ENCODE peak calls at places on chromosome 9, in four cellular contexts. One of them, this sample, is unnamed.

GRCh38 chr9:127563579-127563978 is 48.5 kb upstream of the STXBP1 start:
- DNase-seq in PC-3: peak
- DNase-seq in K562: no peak
- DNase-seq in fibroblast of lung: no peak
- DNase-seq in this sample: no peak

GRCh38 chr9:100590481-100590880 is 12.6 kb downstream of the CAVIN4 start:
- DNase-seq in PC-3: no peak
- DNase-seq in K562: no peak
- DNase-seq in fibroblast of lung: peak
- DNase-seq in this sample: peak

GRCh38 chr9:74643303-74643933 is 146.3 kb downstream of the RORB start:
- DNase-seq in PC-3: no peak
- DNase-seq in K562: no peak
- DNase-seq in fibroblast of lung: no peak
- DNase-seq in this sample: no peak

GRCh38 chr9:84839538-84839937 is 170.0 kb downstream of the NTRK2 start:
- DNase-seq in PC-3: no peak
- DNase-seq in K562: no peak
- DNase-seq in fibroblast of lung: no peak
- DNase-seq in this sample: no peak

GRCh38 chr9:89446440-89447310 is 51.2 kb downstream of the SEMA4D start:
- DNase-seq in PC-3: no peak
- DNase-seq in K562: no peak
- DNase-seq in fibroblast of lung: no peak
- DNase-seq in this sample: no peak

GRCh38 chr9:94867281-94867841 is 140.9 kb downstream of the AOPEP start:
- DNase-seq in PC-3: peak
- DNase-seq in K562: peak
- DNase-seq in fibroblast of lung: peak
- DNase-seq in this sample: peak

GRCh38 chr9:77647659-77648457 is at the start of gene GNA14:
- DNase-seq in PC-3: no peak
- DNase-seq in K562: no peak
- DNase-seq in fibroblast of lung: peak
- DNase-seq in this sample: no peak

GRCh38 chr9:445033-445432 is 230.4 kb downstream of the DOCK8 start:
- DNase-seq in PC-3: no peak
- DNase-seq in K562: peak
- DNase-seq in fibroblast of lung: peak
- DNase-seq in this sample: no peak

GRCh38 chr9:4297795-4298254 is 2.0 kb downstream of the GLIS3 start:
- DNase-seq in PC-3: peak
- DNase-seq in K562: peak
- DNase-seq in fibroblast of lung: peak
- DNase-seq in this sample: peak

GRCh38 chr9:89218040-89218928 is 39.7 kb upstream of the SHC3 start:
- DNase-seq in PC-3: no peak
- DNase-seq in K562: no peak
- DNase-seq in fibroblast of lung: peak
- DNase-seq in this sample: no peak

GRCh38 chr9:118940477-118940876 is 428.8 kb downstream of the BRINP1 start:
- DNase-seq in PC-3: no peak
- DNase-seq in K562: no peak
- DNase-seq in fibroblast of lung: no peak
- DNase-seq in this sample: no peak

DNA sequence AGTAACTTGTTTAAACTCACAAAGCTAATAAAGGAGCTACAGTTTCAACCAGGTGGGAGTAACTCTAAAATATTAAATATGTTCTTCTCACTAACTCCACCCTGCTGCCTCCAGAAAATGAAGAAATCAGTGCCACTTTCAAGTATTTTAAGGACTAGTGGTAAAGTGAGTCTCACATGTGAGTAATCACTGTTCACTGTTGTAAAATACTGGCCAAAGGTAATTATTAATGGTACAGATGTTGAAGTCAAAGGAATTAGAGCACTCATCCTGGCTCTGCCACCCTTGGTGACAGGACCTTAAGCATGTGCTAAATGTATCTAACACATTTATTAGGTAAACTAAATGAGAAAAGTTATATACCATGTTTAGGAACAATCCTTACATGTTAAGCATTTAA is 430.7 kb downstream of the BRINP1 start:
- DNase-seq in PC-3: no peak
- DNase-seq in K562: no peak
- DNase-seq in fibroblast of lung: no peak
- DNase-seq in this sample: no peak
- H3K4me2 ChIP-seq in PC-3: no peak
- H3K4me2 ChIP-seq in K562: no peak
- H3K4me2 ChIP-seq in fibroblast of lung: no peak
- H3K4me2 ChIP-seq in this sample: no peak

GRCh38 chr9:132243156-132244074 is 81.6 kb downstream of the NTNG2 start:
- DNase-seq in PC-3: peak
- DNase-seq in K562: no peak
- DNase-seq in fibroblast of lung: no peak
- DNase-seq in this sample: peak

GRCh38 chr9:132241840-132242620 is 80.2 kb downstream of the NTNG2 start:
- DNase-seq in PC-3: no peak
- DNase-seq in K562: no peak
- DNase-seq in fibroblast of lung: peak
- DNase-seq in this sample: no peak

GRCh38 chr9:132245465-132245864 is 83.6 kb downstream of the NTNG2 start:
- DNase-seq in PC-3: no peak
- DNase-seq in K562: no peak
- DNase-seq in fibroblast of lung: no peak
- DNase-seq in this sample: no peak

GRCh38 chr9:132242621-132243155 is 80.8 kb downstream of the NTNG2 start:
- DNase-seq in PC-3: no peak
- DNase-seq in K562: no peak
- DNase-seq in fibroblast of lung: no peak
- DNase-seq in this sample: no peak

DNA sequence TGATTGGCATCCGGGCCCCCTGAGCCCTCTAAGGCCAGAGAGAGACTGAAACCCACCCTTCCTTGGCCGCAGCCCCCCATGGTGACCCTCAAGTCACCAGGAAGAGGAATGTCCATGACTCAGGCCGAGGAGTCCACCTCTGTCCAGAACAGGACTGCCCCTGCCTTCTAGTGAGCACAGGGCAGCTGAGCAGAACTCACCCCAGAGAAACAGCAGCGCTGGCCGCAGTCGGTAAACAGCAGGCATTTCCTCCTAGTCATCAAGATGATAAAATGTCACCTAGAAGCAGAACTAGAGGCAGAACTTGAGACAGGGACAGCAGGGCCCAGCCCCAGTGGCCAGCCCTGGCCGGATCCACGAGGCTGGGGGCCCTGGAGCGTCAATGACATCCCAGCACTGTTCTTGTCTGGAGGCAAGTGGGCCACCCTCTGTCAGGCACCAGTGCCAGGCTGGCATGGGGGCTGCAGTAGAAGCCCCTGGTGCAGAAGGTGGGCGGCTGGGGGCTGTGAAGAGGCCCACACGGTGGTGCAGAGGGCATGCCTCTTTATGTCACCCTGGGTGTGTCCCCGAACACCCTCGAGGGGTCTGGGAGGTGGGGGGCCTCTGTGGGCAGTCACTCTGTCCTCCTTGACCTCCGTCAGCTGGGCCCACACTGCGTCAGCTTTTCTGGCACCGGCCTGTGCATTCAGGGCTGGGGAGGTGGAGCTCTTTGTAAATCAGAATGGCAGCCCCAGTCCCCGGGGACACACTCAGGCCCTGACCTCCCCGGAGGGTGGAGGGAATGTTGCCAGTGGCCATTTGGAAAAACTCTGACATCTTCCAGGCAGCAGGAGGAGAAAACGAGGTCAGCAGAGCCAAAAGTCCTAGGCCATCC is 83.0 kb downstream of the NTNG2 start:
- DNase-seq in PC-3: no peak
- DNase-seq in K562: no peak
- DNase-seq in fibroblast of lung: no peak
- DNase-seq in this sample: no peak
- H3K4me2 ChIP-seq in PC-3: no peak
- H3K4me2 ChIP-seq in K562: no peak
- H3K4me2 ChIP-seq in fibroblast of lung: no peak
- H3K4me2 ChIP-seq in this sample: no peak

GRCh38 chr9:93475856-93476255 is 22.5 kb upstream of the FAM120AOS start:
- DNase-seq in PC-3: no peak
- DNase-seq in K562: no peak
- DNase-seq in fibroblast of lung: no peak
- DNase-seq in this sample: peak
- H3K4me2 ChIP-seq in PC-3: no peak
- H3K4me2 ChIP-seq in K562: no peak
- H3K4me2 ChIP-seq in fibroblast of lung: no peak
- H3K4me2 ChIP-seq in this sample: peak

GRCh38 chr9:130325921-130326320 is 60.4 kb downstream of the HMCN2 start:
- DNase-seq in PC-3: no peak
- DNase-seq in K562: no peak
- DNase-seq in fibroblast of lung: no peak
- DNase-seq in this sample: no peak
- H3K4me2 ChIP-seq in PC-3: no peak
- H3K4me2 ChIP-seq in K562: no peak
- H3K4me2 ChIP-seq in fibroblast of lung: no peak
- H3K4me2 ChIP-seq in this sample: no peak

This sample was measured in IMR-90.